ENCODE peak calls at places on chromosomes 13 and 19, in four cellular contexts. M is activated naive CD8-positive, alpha-beta T cell treated with anti-CD3 and anti-CD28 coated beads for 36 hours; F is NCI-H1436; O is NCI-H748 treated with DMSO at 0.1 percent for 48 hours. Z is an unnamed sample.

GRCh38 chr13:91135949-91136348 is 211.5 kb upstream of the MIR17HG start:
- DNase-seq in M (no peak), F (no peak), O (no peak), Z (no peak)

GRCh38 chr19:2550431-2551171 is 74.7 kb downstream of the GADD45B start:
- DNase-seq in M (no peak), F (peak; percentile 31), O (no peak), Z (no peak)

GRCh38 chr19:40229484-40229883 is 3.0 kb upstream of the CCNP start:
- DNase-seq in M (no peak), F (no peak), O (no peak), Z (no peak)

GRCh38 chr19:24159707-24160106 is 72.7 kb downstream of the ZNF254 start:
- DNase-seq in M (no peak), F (no peak), O (peak; percentile 4), Z (peak; percentile 19)

GRCh38 chr13:25268561-25268960 is 18.7 kb downstream of the MTMR6 start:
- DNase-seq in M (no peak), F (no peak), O (no peak), Z (no peak)

GRCh38 chr19:51980116-51980736 is 6.4 kb downstream of the ZNF350 start:
- DNase-seq in M (no peak), F (no peak), O (no peak), Z (no peak)

GRCh38 chr13:61608138-61608537 is 192.5 kb upstream of the PCDH20 start:
- DNase-seq in M (no peak), F (no peak), O (no peak), Z (no peak)

GRCh38 chr13:51976423-51976822 is 34.8 kb downstream of the ATP7B start:
- DNase-seq in M (no peak), F (no peak), O (no peak), Z (no peak)

GRCh38 chr19:56912406-56912805 is 71.9 kb upstream of the PEG3 start:
- DNase-seq in M (no peak), F (no peak), O (no peak), Z (no peak)

GRCh38 chr13:43087960-43088580 is 64.7 kb downstream of the DNAJC15 start:
- DNase-seq in M (no peak), F (no peak), O (no peak), Z (no peak)

GRCh38 chr13:93338906-93339305 is 112.3 kb downstream of the GPC6 start:
- DNase-seq in M (no peak), F (no peak), O (no peak), Z (no peak)

GRCh38 chr13:79668353-79668752 is 187.4 kb downstream of the NDFIP2 start:
- DNase-seq in M (no peak), F (no peak), O (no peak), Z (no peak)

GRCh38 chr19:18793144-18794028 is 2.3 kb upstream of the COMP start:
- DNase-seq in M (no peak), F (no peak), O (no peak), Z (no peak)

GRCh38 chr19:46618670-46619231 is 6.1 kb downstream of the PTGIR start:
- DNase-seq in M (no peak), F (no peak), O (no peak), Z (peak; percentile 28)

GRCh38 chr13:111325941-111326620 is 5.6 kb downstream of the TEX29 start:
- DNase-seq in M (no peak), F (no peak), O (no peak), Z (no peak)

GRCh38 chr19:28234637-28235036 is 978.3 kb downstream of the UQCRFS1 start:
- DNase-seq in M (no peak), F (no peak), O (no peak), Z (no peak)

GRCh38 chr19:56403261-56403660 is 871 bp upstream of the ZNF583 start:
- DNase-seq in M (no peak), F (no peak), O (no peak), Z (no peak)

GRCh38 chr13:20351279-20352022 is 119.3 kb upstream of the GJB6 start:
- DNase-seq in M (no peak), F (no peak), O (no peak), Z (no peak)

GRCh38 chr13:79647518-79647917 is 166.6 kb downstream of the NDFIP2 start:
- DNase-seq in M (no peak), F (peak; percentile 32), O (peak; percentile 91), Z (peak; percentile 79)

GRCh38 chr19:18419195-18419698 is at the start of gene SSBP4:
- DNase-seq in M (peak; percentile 84), F (peak; percentile 83), O (no peak), Z (peak; percentile 90)

GRCh38 chr19:40466219-40467006 is at the start of gene SPTBN4:
- DNase-seq in M (peak; percentile 74), F (no peak), O (no peak), Z (no peak)

GRCh38 chr19:10112895-10113591 is 1.6 kb downstream of the P2RY11 start:
- DNase-seq in M (peak; percentile 78), F (no peak), O (no peak), Z (peak; percentile 32)

GRCh38 chr19:18865973-18866799 is 29.8 kb downstream of the CERS1 start:
- DNase-seq in M (peak; percentile 72), F (no peak), O (no peak), Z (no peak)

Z was measured in NCI-H146.